ENCODE peak calls at places on chromosome 10, in six cellular contexts. P is trophoblast cell, N is neural progenitor cell, B is neuronal stem cell, U is HepG2, Z is K562. V is an unnamed sample.
A peak's percentile ranks its signal among the peaks of the same experiment; 100 is the strongest.

GRCh38 chr10:125258676-125259075 is 98.3 kb upstream of the CTBP2 start:
- DNase-seq in P (no peak), N (no peak), B (no peak), U (no peak), Z (no peak), V (no peak)

GRCh38 chr10:89426230-89426868 is 12.0 kb downstream of the IFIT5 start:
- DNase-seq in P (peak; percentile 81), N (peak; percentile 60), B (peak; percentile 48), U (peak; percentile 41), Z (no peak), V (no peak)

GRCh38 chr10:102229810-102230263 is 3.7 kb downstream of the ELOVL3 start:
- DNase-seq in P (peak; percentile 91), N (peak; percentile 93), B (peak; percentile 76), U (peak; percentile 56), Z (peak; percentile 62), V (no peak)

GRCh38 chr10:49403363-49403762 is 7.5 kb upstream of the DRGX start:
- DNase-seq in P (no peak), N (no peak), B (no peak), U (no peak), Z (no peak), V (no peak)

GRCh38 chr10:71135276-71135675 is 77.1 kb upstream of the UNC5B start:
- DNase-seq in P (no peak), N (no peak), B (no peak), U (no peak), Z (no peak), V (no peak)

GRCh38 chr10:17835688-17836087 is 26.5 kb downstream of the MRC1 start:
- DNase-seq in P (peak; percentile 88), N (peak; percentile 2), B (no peak), U (no peak), Z (no peak), V (peak; percentile 82)

GRCh38 chr10:123139521-123140163 is 3.9 kb downstream of the HMX3 start:
- DNase-seq in P (peak; percentile 56), N (peak; percentile 92), B (no peak), U (peak; percentile 93), Z (peak; percentile 16), V (no peak)

GRCh38 chr10:78533776-78534175 is 500.1 kb downstream of the RPS24 start:
- DNase-seq in P (no peak), N (no peak), B (no peak), U (no peak), Z (no peak), V (no peak)

GRCh38 chr10:83677795-83678194 is 461.5 kb upstream of the GHITM start:
- DNase-seq in P (no peak), N (no peak), B (no peak), U (no peak), Z (no peak), V (no peak)

GRCh38 chr10:114925675-114926204 is 12.3 kb upstream of the TRUB1 start:
- DNase-seq in P (peak; percentile 70), N (no peak), B (no peak), U (no peak), Z (no peak), V (no peak)

GRCh38 chr10:59825932-59826331 is 72.7 kb upstream of the MRLN start:
- DNase-seq in P (peak; percentile 12), N (no peak), B (no peak), U (no peak), Z (no peak), V (no peak)

GRCh38 chr10:72308320-72308987 is 34.7 kb downstream of the DDIT4 start:
- DNase-seq in P (peak; percentile 38), N (no peak), B (no peak), U (peak; percentile 64), Z (peak; percentile 72), V (no peak)

GRCh38 chr10:101112799-101113594 is 18.1 kb upstream of the TLX1 start:
- DNase-seq in P (no peak), N (no peak), B (no peak), U (peak; percentile 85), Z (no peak), V (no peak)

GRCh38 chr10:112140110-112140755 is 43.3 kb downstream of the GPAM start:
- DNase-seq in P (peak; percentile 89), N (peak; percentile 92), B (peak; percentile 73), U (peak; percentile 78), Z (peak; percentile 88), V (peak; percentile 40)

GRCh38 chr10:129926066-129927055 is 37.7 kb downstream of the EBF3 start:
- DNase-seq in P (no peak), N (no peak), B (no peak), U (no peak), Z (no peak), V (no peak)

GRCh38 chr10:130171196-130171595 is 35.0 kb downstream of the GLRX3 start:
- DNase-seq in P (no peak), N (no peak), B (no peak), U (no peak), Z (no peak), V (no peak)

GRCh38 chr10:71666607-71667373 is 52.8 kb downstream of the C10orf105 start:
- DNase-seq in P (no peak), N (peak; percentile 52), B (no peak), U (no peak), Z (no peak), V (no peak)

GRCh38 chr10:28796606-28797512 is 119.5 kb downstream of the BAMBI start:
- DNase-seq in P (no peak), N (no peak), B (no peak), U (no peak), Z (peak; percentile 49), V (no peak)

DNA sequence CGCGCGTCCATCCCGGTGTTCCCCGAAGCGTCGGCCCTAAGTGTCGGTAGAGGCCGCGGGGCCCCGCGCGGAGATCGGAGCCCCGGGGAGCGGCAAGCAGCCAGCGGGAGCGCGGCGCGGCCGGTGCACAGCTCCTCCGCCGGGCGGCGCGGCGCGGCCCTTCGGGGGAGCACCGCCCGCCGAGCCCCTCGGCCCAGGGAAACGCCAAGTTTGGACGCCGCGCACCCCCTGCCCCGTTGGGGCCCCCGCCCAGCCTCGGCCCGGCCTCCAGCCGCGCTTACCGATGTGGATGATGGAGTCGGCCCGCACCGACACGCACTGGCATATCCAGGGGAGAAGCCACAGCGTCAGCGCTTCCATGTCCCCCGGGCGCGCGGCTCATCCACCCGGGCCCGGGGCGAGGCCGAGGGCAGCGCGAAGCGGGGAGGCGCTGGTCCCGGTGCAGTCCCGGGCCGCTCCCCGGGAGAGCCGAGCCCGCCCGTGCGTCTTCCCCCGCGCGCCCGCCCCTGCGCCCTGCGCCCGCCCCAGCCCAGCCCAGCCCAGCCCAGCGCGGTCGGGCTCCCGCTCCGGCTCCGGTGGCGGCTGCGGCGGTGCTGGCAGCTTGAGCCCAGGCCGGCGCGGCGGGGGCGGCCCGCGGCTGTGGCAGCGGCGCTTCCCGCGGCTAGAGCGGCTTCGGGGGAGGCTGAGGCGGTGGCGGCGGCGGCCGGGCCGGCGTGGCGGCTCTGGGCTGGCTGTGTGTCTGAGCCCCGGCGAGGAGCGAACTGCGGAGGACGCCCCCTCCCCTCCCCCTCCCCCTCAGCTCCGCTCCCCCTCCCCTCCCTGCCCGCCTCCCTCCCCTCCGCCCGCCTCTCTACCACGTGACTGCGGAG is at the start of gene GRID1:
- DNase-seq in P (peak; percentile 12), N (peak; percentile 83), B (no peak), U (no peak), Z (peak; percentile 57), V (no peak)
- H3K9ac ChIP-seq in P (no peak within 1 kb of the TSS), N (no peak within 1 kb of the TSS), B (peak within 1 kb of the TSS; percentile 70), U (no peak within 1 kb of the TSS), Z (no peak within 1 kb of the TSS), V (no peak within 1 kb of the TSS)

GRCh38 chr10:58723977-58724376 is 211.3 kb downstream of the BICC1 start:
- DNase-seq in P (no peak), N (no peak), B (no peak), U (no peak), Z (no peak), V (no peak)
- H3K4me1 ChIP-seq in P (no peaks in the 10 kb centered on the region), N (no peaks in the 10 kb centered on the region), B (no peaks in the 10 kb centered on the region), U (no peaks in the 10 kb centered on the region), Z (no peaks in the 10 kb centered on the region), V (no peaks in the 10 kb centered on the region)

DNA sequence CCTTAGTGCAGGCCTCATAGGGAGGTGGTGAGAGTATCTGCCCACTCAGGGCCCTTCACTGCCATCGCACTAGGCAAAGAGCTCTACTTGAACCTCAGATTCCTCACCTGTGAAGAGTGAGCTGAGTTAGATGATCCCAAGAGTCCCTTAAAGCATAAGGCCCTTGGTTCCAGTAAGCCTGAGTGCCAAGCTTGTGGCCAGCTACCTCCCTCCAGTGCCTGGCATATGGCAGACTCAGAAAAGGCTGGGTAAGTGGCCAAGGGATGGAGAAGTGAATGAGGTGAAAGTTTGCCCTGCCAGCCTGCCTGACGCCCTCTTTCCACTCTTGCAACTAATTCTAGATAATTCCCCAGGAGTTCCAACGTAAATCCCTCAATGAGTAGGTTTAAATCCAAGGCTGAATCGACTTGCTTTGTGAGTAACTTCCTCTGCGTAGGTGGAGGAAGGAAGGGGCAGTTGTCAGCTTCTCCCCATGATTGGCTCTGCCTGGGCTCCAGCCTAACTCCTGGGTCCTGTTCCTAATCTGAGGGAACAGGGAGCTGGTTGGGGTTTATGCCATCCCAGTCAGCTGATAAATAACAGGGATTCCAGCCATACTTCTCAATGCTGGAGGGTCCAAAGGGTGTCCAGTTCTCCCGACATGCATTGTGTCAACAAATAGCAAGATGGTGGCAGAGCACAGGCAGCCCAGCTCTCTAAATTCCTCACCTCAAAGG is 14.2 kb downstream of the DUSP5 start:
- DNase-seq in P (no peak), N (no peak), B (no peak), U (peak; percentile 67), Z (no peak), V (no peak)
- H3K9ac ChIP-seq in P (no peak overlapping the region), N (no peak overlapping the region), B (no peak overlapping the region), U (no peak overlapping the region), Z (no peak overlapping the region), V (no peak overlapping the region)

DNA sequence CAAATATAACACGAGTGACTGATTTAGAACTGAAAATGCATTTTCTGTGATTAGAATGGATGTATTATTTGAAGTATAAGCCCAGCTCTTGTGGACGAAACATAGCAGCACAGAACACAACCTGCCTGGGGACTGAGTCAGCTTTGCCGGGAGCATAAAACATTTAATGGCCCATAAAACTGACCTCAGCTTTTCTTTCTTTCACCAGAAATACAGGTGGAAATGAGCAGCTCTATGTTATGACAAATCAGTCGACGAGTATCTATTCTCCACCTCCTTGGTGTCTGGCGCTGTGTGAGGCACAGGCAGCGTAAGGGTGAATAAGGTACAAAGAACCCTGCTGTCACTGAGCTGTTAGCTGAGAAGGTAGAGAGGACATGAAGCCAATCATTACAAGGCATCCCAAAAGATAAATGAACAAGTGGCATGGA is 471.6 kb upstream of the AKR1E2 start:
- DNase-seq in P (peak; percentile 30), N (no peak), B (no peak), U (no peak), Z (no peak), V (peak; percentile 66)
- H3K4me1 ChIP-seq in P (peaks cover 8% of the 10 kb centered on the region), N (peaks cover 23% of the 10 kb centered on the region), B (peaks cover 7% of the 10 kb centered on the region), U (no peaks in the 10 kb centered on the region), Z (no peaks in the 10 kb centered on the region), V (peaks cover 33% of the 10 kb centered on the region)

DNA sequence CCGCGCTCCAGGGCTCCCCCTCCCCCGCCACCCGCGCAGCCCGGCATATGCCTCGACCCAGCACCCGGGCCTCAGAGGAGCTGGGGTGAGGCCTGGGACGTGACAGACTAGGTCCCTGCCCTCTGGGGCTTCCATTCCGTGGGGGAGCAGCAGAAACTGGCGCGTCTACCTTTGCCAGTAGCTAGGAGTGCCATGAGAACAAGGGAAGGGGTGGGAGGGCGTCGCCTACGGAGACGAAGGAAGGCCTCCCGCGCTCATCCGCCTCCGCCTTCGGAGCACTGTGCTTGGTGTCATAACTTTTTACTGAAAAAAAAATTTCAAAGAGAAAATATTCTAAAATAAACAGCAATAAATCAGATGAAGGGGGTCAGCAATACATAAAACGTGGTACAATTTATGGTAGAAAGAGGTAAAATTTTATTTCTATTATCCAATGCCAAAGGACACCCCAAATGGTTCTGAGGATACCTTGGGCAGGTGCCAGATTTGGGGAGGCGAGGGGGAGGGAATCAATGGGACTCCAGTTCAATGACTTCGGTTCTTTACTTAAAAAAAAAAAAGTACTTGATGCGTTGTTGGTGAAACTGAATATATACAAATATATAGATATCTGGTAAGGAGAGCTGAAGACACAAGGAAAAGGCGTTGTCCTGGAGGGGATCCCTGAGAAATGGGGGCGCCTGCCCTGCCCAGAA is 35.1 kb upstream of the GRID1 start:
- DNase-seq in P (peak; percentile 16), N (peak; percentile 38), B (no peak), U (no peak), Z (no peak), V (no peak)
- H3K9ac ChIP-seq in P (no peak overlapping the region), N (no peak overlapping the region), B (peak overlapping the region; percentile 84), U (peak overlapping the region; percentile 90), Z (no peak overlapping the region), V (no peak overlapping the region)

V was measured in keratinocyte.